ENCODE peak calls at places on chromosomes 5 and 9, in ten cellular contexts. T is NK-92 treated with Interleukin-12 subunit alpha and Interleukin-12 subunit beta, amount 100 ng/mL, for 24 hours; R is PC-3; W is T1000; P is activated T-cell treated with anti-CD3 and anti-CD28 coated beads for 4 hours; N is T-cell; U is endothelial cell; K is IMR-90; O is Karpas-422; F is activated CD4-positive, CD25-positive, alpha-beta regulatory T cell. Q is an unnamed sample.

GRCh38 chr9:124632077-124632621 is 125.0 kb upstream of the NR5A1 start:
- DNase-seq in T (no peak), R (peak; percentile 28), W (no peak), P (no peak), N (no peak), U (no peak), K (peak; percentile 38), O (no peak), F (no peak), Q (no peak)

GRCh38 chr5:132136906-132137305 is 63.3 kb downstream of the CSF2 start:
- DNase-seq in T (no peak), R (peak; percentile 54), W (no peak), P (no peak), N (no peak), U (no peak), K (peak; percentile 88), O (no peak), F (no peak), Q (no peak)

GRCh38 chr9:97438666-97439065 is 26.8 kb downstream of the TDRD7 start:
- DNase-seq in T (no peak), R (no peak), W (no peak), P (no peak), N (no peak), U (no peak), K (peak; percentile 8), O (no peak), F (no peak), Q (no peak)

GRCh38 chr9:33076031-33076359 is 479 bp downstream of the SMU1 start:
- DNase-seq in T (no peak), R (no peak), W (no peak), P (no peak), N (no peak), U (no peak), K (peak; percentile 15), O (no peak), F (no peak), Q (no peak)

GRCh38 chr5:59058237-59058636 is 475.4 kb downstream of the RAB3C start:
- DNase-seq in T (no peak), R (no peak), W (no peak), P (no peak), N (no peak), U (no peak), K (no peak), O (no peak), F (no peak), Q (no peak)

GRCh38 chr5:76850543-76851140 is 828 bp downstream of the S100Z start:
- DNase-seq in T (no peak), R (no peak), W (no peak), P (no peak), N (no peak), U (no peak), K (no peak), O (no peak), F (no peak), Q (no peak)

GRCh38 chr9:136247947-136248637 is 2.5 kb upstream of the QSOX2 start:
- DNase-seq in T (no peak), R (no peak), W (no peak), P (no peak), N (no peak), U (no peak), K (no peak), O (no peak), F (no peak), Q (no peak)

GRCh38 chr5:91111473-91112238 is 271.5 kb downstream of the ARRDC3 start:
- DNase-seq in T (no peak), R (no peak), W (no peak), P (no peak), N (no peak), U (no peak), K (no peak), O (no peak), F (no peak), Q (no peak)

Q was measured in activated T-helper 1 cell treated with anti-CD3 and anti-CD28 coated beads, Interleukin-2, amount 50 U/mL, for 16 hours.